ENCODE peak calls at places on chromosomes 2 and 18, in nine cellular contexts. D, P, A, M, T, R, J, Z and G are unnamed samples.

GRCh38 chr2:136004920-136005319 is 19.5 kb upstream of the DARS1 start:
- DNase-seq in R (no peak), A (no peak), D (no peak), J (no peak), Z (no peak), M (no peak), P (no peak), T (no peak), G (no peak)

GRCh38 chr2:42099431-42100173 is 51.8 kb downstream of the PKDCC start:
- DNase-seq in T (peak), A (no peak), P (no peak), M (no peak), D (no peak), R (no peak), Z (no peak), J (no peak), G (no peak)

GRCh38 chr2:203623104-203623503 is 83.3 kb upstream of the CD28 start:
- DNase-seq in Z (no peak), M (no peak), D (peak), J (peak), P (no peak), T (no peak), R (peak), A (no peak), G (no peak)

GRCh38 chr2:157789161-157789720 is 86.9 kb downstream of the ACVR1 start:
- DNase-seq in P (no peak), Z (no peak), M (no peak), D (no peak), T (no peak), A (no peak), J (no peak), R (peak), G (no peak)

GRCh38 chr18:74249181-74249968 is 42.4 kb downstream of the CYB5A start:
- DNase-seq in A (peak), J (peak), P (no peak), R (peak), M (no peak), D (no peak), Z (no peak), T (no peak), G (no peak)

GRCh38 chr2:148167241-148167766 is 146.4 kb downstream of the MBD5 start:
- DNase-seq in R (no peak), P (no peak), Z (no peak), M (no peak), T (no peak), J (no peak), D (no peak), A (no peak), G (no peak)

GRCh38 chr2:102063948-102064678 is 72.4 kb downstream of the IL1R2 start:
- DNase-seq in T (no peak), J (peak), Z (peak), A (no peak), P (no peak), D (peak), M (no peak), R (peak), G (no peak)

GRCh38 chr2:217038001-217038400 is 178.1 kb upstream of the TNP1 start:
- DNase-seq in T (no peak), A (no peak), Z (no peak), J (no peak), R (no peak), P (no peak), D (no peak), M (no peak), G (no peak)

GRCh38 chr2:80244905-80245584 is 59.5 kb downstream of the LRRTM1 start:
- DNase-seq in A (no peak), D (no peak), T (no peak), M (no peak), R (no peak), Z (no peak), J (no peak), P (no peak), G (no peak)

GRCh38 chr2:190050001-190050400 is 12.5 kb downstream of the MSTN start:
- DNase-seq in M (no peak), Z (no peak), D (no peak), T (no peak), R (peak), P (no peak), A (no peak), J (no peak), G (no peak)

GRCh38 chr2:191264647-191265079 is 19.5 kb downstream of the MYO1B start:
- DNase-seq in J (peak), M (no peak), D (peak), Z (no peak), P (no peak), A (no peak), T (no peak), R (peak), G (no peak)

GRCh38 chr2:30240162-30240696 is 8.9 kb downstream of the LBH start:
- DNase-seq in T (no peak), R (no peak), A (no peak), J (no peak), D (no peak), M (no peak), P (no peak), Z (no peak), G (no peak)

GRCh38 chr2:72050734-72051133 is 96.9 kb downstream of the CYP26B1 start:
- DNase-seq in R (no peak), J (no peak), Z (no peak), D (no peak), T (no peak), P (no peak), M (no peak), A (no peak), G (no peak)

GRCh38 chr2:7325186-7325585 is 408.0 kb downstream of the RNF144A start:
- DNase-seq in M (no peak), R (no peak), J (no peak), A (no peak), D (no peak), Z (no peak), T (no peak), P (no peak), G (no peak)

GRCh38 chr2:134919360-134920210 is 963 bp downstream of the CCNT2 start:
- DNase-seq in Z (peak), M (peak), T (peak), D (peak), R (peak), P (peak), A (no peak), J (no peak), G (peak)

GRCh38 chr2:16093639-16094447 is 153.5 kb downstream of the MYCN start:
- DNase-seq in R (no peak), P (no peak), T (no peak), M (no peak), Z (no peak), A (no peak), J (no peak), D (no peak), G (no peak)

GRCh38 chr2:216316743-216317142 is 55.5 kb downstream of the MARCHF4 start:
- DNase-seq in D (peak), J (peak), T (no peak), A (no peak), Z (no peak), M (no peak), P (no peak), R (peak), G (no peak)

GRCh38 chr2:6986251-6986893 is 69.2 kb downstream of the RNF144A start:
- DNase-seq in P (peak), Z (no peak), R (no peak), J (no peak), D (peak), T (no peak), M (no peak), A (no peak), G (no peak)

GRCh38 chr2:169656164-169656563 is 38.0 kb downstream of the CFAP210 start:
- DNase-seq in J (no peak), P (no peak), R (no peak), T (no peak), D (no peak), M (no peak), A (no peak), Z (no peak), G (no peak)

GRCh38 chr2:10495988-10496313 is 47.8 kb upstream of the ODC1 start:
- DNase-seq in P (no peak), Z (no peak), D (no peak), J (no peak), A (no peak), R (no peak), T (no peak), M (no peak), G (no peak)

GRCh38 chr2:112045446-112046014 is 9.5 kb upstream of the TMEM87B start:
- DNase-seq in R (no peak), T (no peak), Z (no peak), A (no peak), M (no peak), P (no peak), J (no peak), D (no peak), G (no peak)

GRCh38 chr18:2846638-2847340 is at the start of gene EMILIN2:
- DNase-seq in R (peak), M (no peak), D (no peak), Z (peak), A (peak), P (peak), J (no peak), T (peak), G (no peak)

GRCh38 chr2:10048501-10049171 is 5.3 kb downstream of the KLF11 start:
- DNase-seq in A (peak), M (no peak), D (peak), J (no peak), P (no peak), R (peak), Z (no peak), T (peak), G (peak)

GRCh38 chr2:232525796-232526195 is at the start of gene CHRND:
- DNase-seq in P (no peak), A (no peak), M (no peak), D (no peak), J (no peak), T (no peak), R (no peak), Z (no peak), G (no peak)

GRCh38 chr2:160417745-160418397 is 75.7 kb downstream of the RBMS1 start:
- DNase-seq in J (peak), R (peak), A (no peak), Z (no peak), M (no peak), T (no peak), D (peak), P (no peak), G (no peak)

GRCh38 chr2:101305492-101306123 is 2.9 kb downstream of the RNF149 start:
- DNase-seq in J (no peak), R (peak), M (no peak), Z (no peak), P (no peak), T (no peak), D (peak), A (no peak), G (no peak)

GRCh38 chr2:31728406-31729064 is 147.8 kb upstream of the SRD5A2 start:
- DNase-seq in T (no peak), A (no peak), Z (no peak), M (no peak), D (no peak), J (no peak), P (no peak), R (no peak), G (no peak)

GRCh38 chr18:3088444-3088843 is 75.5 kb upstream of the LPIN2 start:
- DNase-seq in D (no peak), Z (no peak), J (no peak), T (no peak), P (no peak), M (no peak), A (no peak), R (no peak), G (no peak)

GRCh38 chr18:54607213-54607934 is 16.3 kb downstream of the DYNAP start:
- DNase-seq in R (peak), A (no peak), D (peak), Z (no peak), T (no peak), P (no peak), M (no peak), J (no peak), G (no peak)

GRCh38 chr2:37201766-37202165 is 5.5 kb downstream of the CEBPZOS start:
- DNase-seq in M (no peak), A (no peak), J (no peak), R (peak), Z (no peak), P (no peak), D (no peak), T (no peak), G (peak)

GRCh38 chr2:235510305-235510704 is 16.5 kb downstream of the AGAP1 start:
- DNase-seq in D (no peak), P (no peak), J (no peak), T (no peak), A (no peak), R (no peak), M (no peak), Z (no peak), G (no peak)

GRCh38 chr2:10449838-10450691 is 1.9 kb upstream of the ODC1 start:
- DNase-seq in J (no peak), D (peak), Z (no peak), T (no peak), R (no peak), A (peak), M (no peak), P (no peak), G (peak)

GRCh38 chr2:238108423-238109201 is 8.5 kb downstream of the ESPNL start:
- DNase-seq in A (no peak), Z (no peak), R (no peak), D (no peak), J (no peak), T (peak), M (no peak), P (no peak), G (no peak)

GRCh38 chr2:235716875-235717496 is 223.1 kb downstream of the AGAP1 start:
- DNase-seq in J (no peak), R (peak), D (no peak), Z (no peak), A (no peak), M (no peak), P (no peak), T (no peak), G (no peak)

GRCh38 chr2:176178807-176179271 is 9.6 kb upstream of the HOXD1 start:
- DNase-seq in J (no peak), P (no peak), M (no peak), D (no peak), T (no peak), R (no peak), Z (no peak), A (no peak), G (no peak)

GRCh38 chr2:143936758-143937562 is 583.0 kb downstream of the ZEB2 start:
- DNase-seq in A (peak), D (no peak), Z (peak), R (peak), J (no peak), T (peak), P (peak), M (peak), G (no peak)

GRCh38 chr2:218465987-218466633 is 47.2 kb downstream of the VIL1 start:
- DNase-seq in A (no peak), D (peak), P (no peak), M (no peak), R (peak), T (peak), J (peak), Z (no peak), G (no peak)

GRCh38 chr2:217816396-217816869 is 186.4 kb downstream of the TNS1 start:
- DNase-seq in M (no peak), P (peak), J (peak), D (no peak), T (no peak), Z (no peak), R (peak), A (no peak), G (no peak)

GRCh38 chr18:48950536-48951447 is at the start of gene SMAD7:
- DNase-seq in J (no peak), D (no peak), A (no peak), T (no peak), M (no peak), R (no peak), P (no peak), Z (no peak), G (no peak)

GRCh38 chr18:23926590-23926989 is 88.0 kb upstream of the TTC39C start:
- DNase-seq in A (no peak), M (no peak), Z (no peak), T (no peak), R (no peak), J (no peak), D (no peak), P (no peak), G (no peak)